ENCODE peak calls at places on chromosome 2, in seven cellular contexts. F, J, H, N, B, Z and U are unnamed samples.

GRCh38 chr2:125745514-125745913 is 910.4 kb upstream of the GYPC start:
- DNase-seq in F (peak; percentile 4), J (no peak), H (no peak), N (no peak), B (no peak), Z (peak; percentile 1), U (peak; percentile 77)

GRCh38 chr2:107588960-107589542 is 237.6 kb upstream of the RGPD4 start:
- DNase-seq in F (peak; percentile 60), J (no peak), H (no peak), N (no peak), B (no peak), Z (no peak), U (no peak)

GRCh38 chr2:9378433-9379371 is 44.6 kb downstream of the ITGB1BP1 start:
- DNase-seq in F (peak; percentile 95), J (peak; percentile 68), H (peak; percentile 61), N (no peak), B (peak; percentile 85), Z (peak; percentile 86), U (no peak)

GRCh38 chr2:141714486-141714885 is 416.3 kb downstream of the LRP1B start:
- DNase-seq in F (no peak), J (no peak), H (no peak), N (no peak), B (no peak), Z (no peak), U (no peak)

GRCh38 chr2:85266424-85267041 is 61.3 kb downstream of the TGOLN2 start:
- DNase-seq in F (peak; percentile 68), J (peak; percentile 45), H (no peak), N (peak; percentile 64), B (peak; percentile 74), Z (peak; percentile 49), U (peak; percentile 92)

GRCh38 chr2:16952368-16952767 is 286.7 kb upstream of the CYRIA start:
- DNase-seq in F (no peak), J (no peak), H (no peak), N (no peak), B (no peak), Z (no peak), U (no peak)

GRCh38 chr2:229282758-229283546 is 11.9 kb upstream of the PID1 start:
- DNase-seq in F (peak; percentile 98), J (peak; percentile 61), H (peak; percentile 20), N (no peak), B (peak; percentile 27), Z (peak; percentile 72), U (no peak)

GRCh38 chr2:215712219-215712849 is 276.5 kb upstream of the FN1 start:
- DNase-seq in F (peak; percentile 38), J (no peak), H (no peak), N (no peak), B (no peak), Z (no peak), U (no peak)

GRCh38 chr2:15300645-15301573 is 260.2 kb downstream of the NBAS start:
- DNase-seq in F (no peak), J (no peak), H (no peak), N (no peak), B (no peak), Z (no peak), U (no peak)

GRCh38 chr2:56474412-56475158 is 290.8 kb downstream of the CCDC85A start:
- DNase-seq in F (peak; percentile 31), J (no peak), H (no peak), N (no peak), B (no peak), Z (no peak), U (no peak)

GRCh38 chr2:28586864-28587263 is 91.0 kb downstream of the PLB1 start:
- DNase-seq in F (no peak), J (no peak), H (no peak), N (no peak), B (no peak), Z (no peak), U (no peak)

GRCh38 chr2:50729306-50730105 is 302.4 kb downstream of the NRXN1 start:
- DNase-seq in F (no peak), J (no peak), H (no peak), N (no peak), B (no peak), Z (no peak), U (no peak)

GRCh38 chr2:86301010-86301409 is 36.4 kb downstream of the REEP1 start:
- DNase-seq in F (no peak), J (no peak), H (no peak), N (no peak), B (no peak), Z (no peak), U (no peak)

GRCh38 chr2:222358876-222359275 is 60.1 kb upstream of the PAX3 start:
- DNase-seq in F (no peak), J (peak; percentile 54), H (no peak), N (no peak), B (peak; percentile 37), Z (no peak), U (no peak)

GRCh38 chr2:180730976-180731375 is 249.4 kb upstream of the UBE2E3 start:
- DNase-seq in F (peak; percentile 42), J (no peak), H (no peak), N (no peak), B (no peak), Z (no peak), U (no peak)

GRCh38 chr2:88099798-88100488 is 27.9 kb downstream of the FABP1 start:
- DNase-seq in F (peak; percentile 63), J (peak; percentile 83), H (no peak), N (no peak), B (no peak), Z (peak; percentile 2), U (peak; percentile 79)

GRCh38 chr2:100235098-100235497 is 87.2 kb downstream of the LONRF2 start:
- DNase-seq in F (no peak), J (no peak), H (no peak), N (no peak), B (no peak), Z (no peak), U (no peak)

GRCh38 chr2:112958428-112959108 is 19.2 kb upstream of the IL36G start:
- DNase-seq in F (peak; percentile 75), J (no peak), H (peak; percentile 30), N (no peak), B (no peak), Z (peak; percentile 68), U (peak; percentile 43)

GRCh38 chr2:53670351-53670750 is 97.3 kb upstream of the CHAC2 start:
- DNase-seq in F (peak; percentile 12), J (no peak), H (no peak), N (no peak), B (no peak), Z (no peak), U (no peak)

GRCh38 chr2:120367221-120367620 is 21.3 kb downstream of the INHBB start:
- DNase-seq in F (no peak), J (no peak), H (no peak), N (no peak), B (no peak), Z (no peak), U (no peak)

GRCh38 chr2:6412533-6413085 is 453.1 kb downstream of the CMPK2 start:
- DNase-seq in F (peak; percentile 46), J (no peak), H (no peak), N (no peak), B (no peak), Z (peak; percentile 40), U (no peak)

GRCh38 chr2:223976635-223977226 is 19.5 kb downstream of the MRPL44 start:
- DNase-seq in F (peak; percentile 61), J (no peak), H (no peak), N (no peak), B (no peak), Z (peak; percentile 13), U (no peak)

GRCh38 chr2:221529943-221530652 is 42.0 kb downstream of the EPHA4 start:
- DNase-seq in F (peak; percentile 89), J (no peak), H (peak; percentile 63), N (no peak), B (no peak), Z (peak; percentile 46), U (no peak)

GRCh38 chr2:25165992-25166618 is 2.3 kb downstream of the POMC start:
- DNase-seq in F (no peak), J (no peak), H (no peak), N (no peak), B (no peak), Z (no peak), U (no peak)

GRCh38 chr2:212863185-212863588 is 288.2 kb downstream of the IKZF2 start:
- DNase-seq in F (peak; percentile 27), J (no peak), H (no peak), N (no peak), B (no peak), Z (peak; percentile 12), U (peak; percentile 50)

GRCh38 chr2:66889632-66889882 is 454.6 kb downstream of the MEIS1 start:
- DNase-seq in F (no peak), J (no peak), H (peak; percentile 62), N (no peak), B (no peak), Z (no peak), U (no peak)

GRCh38 chr2:66888246-66888645 is 453.3 kb downstream of the MEIS1 start:
- DNase-seq in F (no peak), J (no peak), H (no peak), N (no peak), B (no peak), Z (no peak), U (no peak)

GRCh38 chr2:66885775-66886402 is 451.0 kb downstream of the MEIS1 start:
- DNase-seq in F (peak; percentile 45), J (no peak), H (no peak), N (no peak), B (no peak), Z (no peak), U (no peak)

GRCh38 chr2:66888791-66889631 is 454.1 kb downstream of the MEIS1 start:
- DNase-seq in F (peak; percentile 96), J (peak; percentile 31), H (peak; percentile 97), N (no peak), B (no peak), Z (peak; percentile 74), U (no peak)

GRCh38 chr2:66890286-66890812 is 455.4 kb downstream of the MEIS1 start:
- DNase-seq in F (no peak), J (no peak), H (no peak), N (no peak), B (no peak), Z (no peak), U (no peak)
- H3K27ac ChIP-seq in F (peak overlapping the region; percentile 78), J (no peak overlapping the region), H (no peak overlapping the region), N (no peak overlapping the region), B (no peak overlapping the region), Z (no peak overlapping the region), U (no peak overlapping the region)

GRCh38 chr2:174341301-174341994 is 6.7 kb downstream of the SP9 start:
- DNase-seq in F (peak; percentile 86), J (peak; percentile 75), H (peak; percentile 47), N (peak; percentile 83), B (peak; percentile 87), Z (peak; percentile 81), U (no peak)
- H3K27me3 ChIP-seq in F (peaks cover 31% of the 10 kb centered on the region), J (peaks cover 80% of the 10 kb centered on the region), H (peaks cover 76% of the 10 kb centered on the region), N (peaks cover 85% of the 10 kb centered on the region), B (peaks cover 96% of the 10 kb centered on the region), Z (peaks cover 75% of the 10 kb centered on the region), U (peaks cover 47% of the 10 kb centered on the region)

DNA sequence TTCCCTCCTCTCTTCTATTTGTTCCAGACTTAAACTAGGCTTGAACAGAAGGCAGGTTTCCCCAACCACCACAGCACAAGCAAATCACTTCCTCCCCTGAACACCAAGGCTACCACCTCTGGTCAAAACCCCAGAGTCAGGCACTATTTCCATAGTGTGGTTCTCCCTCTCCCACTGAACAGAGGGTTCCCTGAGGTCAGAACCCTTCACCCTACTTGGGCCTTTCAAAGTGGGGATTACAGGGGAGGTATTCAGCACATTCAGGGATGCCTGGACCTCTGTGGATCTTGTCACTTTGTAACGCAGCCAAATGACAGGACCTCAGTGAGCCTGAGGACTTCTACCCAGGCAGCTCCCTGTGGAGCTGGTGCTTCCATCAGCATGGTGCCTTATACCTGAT is 88.7 kb downstream of the TNS1 start:
- DNase-seq in F (no peak), J (no peak), H (no peak), N (no peak), B (no peak), Z (no peak), U (no peak)
- H3K27ac ChIP-seq in F (peak overlapping the region; percentile 0), J (peak overlapping the region; percentile 87), H (no peak overlapping the region), N (no peak overlapping the region), B (peak overlapping the region; percentile 95), Z (no peak overlapping the region), U (no peak overlapping the region)

GRCh38 chr2:219309278-219309677 is at the start of gene PTPRN:
- DNase-seq in F (peak; percentile 58), J (no peak), H (peak; percentile 36), N (no peak), B (no peak), Z (peak; percentile 5), U (no peak)
- H3K27me3 ChIP-seq in F (peaks cover 3% of the 10 kb centered on the region), J (peaks cover 28% of the 10 kb centered on the region), H (no peaks in the 10 kb centered on the region), N (peaks cover 25% of the 10 kb centered on the region), B (peaks cover 93% of the 10 kb centered on the region), Z (peaks cover 10% of the 10 kb centered on the region), U (no peaks in the 10 kb centered on the region)